ENCODE peak calls at places on chromosomes 7 and 10, in ten cellular contexts. E, P, B, G, I, Z, F, R, V and N are unnamed samples.
A peak's percentile ranks its signal among the peaks of the same experiment; 100 is the strongest.

GRCh38 chr7:113283861-113284260 is 165.5 kb upstream of the SMIM30 start:
- DNase-seq in E (no peak), P (no peak), B (no peak), G (no peak), I (no peak), Z (no peak), F (no peak), R (no peak), V (no peak), N (no peak)

GRCh38 chr10:127911867-127912257 is 5.0 kb downstream of the PTPRE start:
- DNase-seq in E (no peak), P (no peak), B (no peak), G (no peak), I (no peak), Z (no peak), F (no peak), R (no peak), V (no peak), N (no peak)

GRCh38 chr7:156943091-156944041 is 6.1 kb upstream of the NOM1 start:
- DNase-seq in E (no peak), P (no peak), B (no peak), G (no peak), I (no peak), Z (no peak), F (no peak), R (peak; percentile 35), V (no peak), N (no peak)

GRCh38 chr7:41006591-41006990 is 696.3 kb downstream of the INHBA start:
- DNase-seq in E (no peak), P (no peak), B (no peak), G (no peak), I (peak; percentile 45), Z (no peak), F (no peak), R (peak; percentile 77), V (no peak), N (no peak)

GRCh38 chr10:130111848-130112180 is 1.2 kb upstream of the C10orf143 start:
- DNase-seq in E (no peak), P (no peak), B (no peak), G (no peak), I (no peak), Z (no peak), F (no peak), R (no peak), V (no peak), N (no peak)

GRCh38 chr10:28940158-28940888 is 263.0 kb downstream of the BAMBI start:
- DNase-seq in E (no peak), P (no peak), B (no peak), G (no peak), I (no peak), Z (no peak), F (no peak), R (no peak), V (no peak), N (no peak)

GRCh38 chr7:47513741-47514241 is 68.1 kb downstream of the TNS3 start:
- DNase-seq in E (peak; percentile 33), P (no peak), B (peak; percentile 80), G (no peak), I (no peak), Z (no peak), F (no peak), R (peak; percentile 82), V (no peak), N (no peak)

GRCh38 chr7:149196705-149197171 is 1.4 kb downstream of the ZNF282 start:
- DNase-seq in E (peak; percentile 42), P (no peak), B (no peak), G (no peak), I (no peak), Z (no peak), F (no peak), R (no peak), V (peak; percentile 31), N (no peak)

GRCh38 chr7:154686305-154686704 is 316.6 kb downstream of the PAXIP1 start:
- DNase-seq in E (no peak), P (no peak), B (no peak), G (no peak), I (no peak), Z (no peak), F (no peak), R (no peak), V (no peak), N (no peak)

GRCh38 chr10:10869592-10869991 is 148.1 kb upstream of the CELF2 start:
- DNase-seq in E (no peak), P (no peak), B (no peak), G (no peak), I (no peak), Z (no peak), F (no peak), R (peak; percentile 59), V (no peak), N (no peak)

GRCh38 chr7:1671876-1672451 is 1.9 kb downstream of the ELFN1 start:
- DNase-seq in E (no peak), P (no peak), B (no peak), G (no peak), I (no peak), Z (no peak), F (no peak), R (no peak), V (no peak), N (no peak)

GRCh38 chr7:50473531-50473930 is 23.4 kb upstream of the FIGNL1 start:
- DNase-seq in E (no peak), P (no peak), B (no peak), G (no peak), I (no peak), Z (no peak), F (no peak), R (no peak), V (no peak), N (no peak)

GRCh38 chr10:124993345-124993708 is 51.4 kb downstream of the ZRANB1 start:
- DNase-seq in E (no peak), P (no peak), B (no peak), G (no peak), I (no peak), Z (no peak), F (no peak), R (no peak), V (no peak), N (no peak)

GRCh38 chr10:97428572-97428981 is 2.6 kb downstream of the PGAM1 start:
- DNase-seq in E (no peak), P (no peak), B (no peak), G (no peak), I (no peak), Z (no peak), F (no peak), R (no peak), V (no peak), N (no peak)

GRCh38 chr7:134809611-134810010 is 30.2 kb downstream of the CALD1 start:
- DNase-seq in E (no peak), P (no peak), B (no peak), G (no peak), I (no peak), Z (no peak), F (no peak), R (no peak), V (no peak), N (no peak)

GRCh38 chr10:15494850-15495249 is 123.8 kb upstream of the FAM171A1 start:
- DNase-seq in E (no peak), P (no peak), B (no peak), G (no peak), I (no peak), Z (no peak), F (no peak), R (no peak), V (no peak), N (no peak)

GRCh38 chr7:140640060-140640611 is 477 bp downstream of the DENND2A start:
- DNase-seq in E (no peak), P (no peak), B (no peak), G (peak; percentile 65), I (no peak), Z (no peak), F (no peak), R (no peak), V (peak; percentile 42), N (peak; percentile 57)

GRCh38 chr10:113527181-113527580 is 25.7 kb upstream of the HABP2 start:
- DNase-seq in E (no peak), P (no peak), B (no peak), G (no peak), I (no peak), Z (no peak), F (no peak), R (no peak), V (no peak), N (no peak)

GRCh38 chr7:128841961-128842673 is 11.9 kb downstream of the FLNC start:
- DNase-seq in E (peak; percentile 53), P (peak; percentile 32), B (no peak), G (no peak), I (no peak), Z (peak; percentile 23), F (no peak), R (no peak), V (peak; percentile 55), N (no peak)

GRCh38 chr7:131633342-131633843 is 77.0 kb upstream of the PODXL start:
- DNase-seq in E (no peak), P (no peak), B (peak; percentile 20), G (peak; percentile 54), I (peak; percentile 9), Z (no peak), F (no peak), R (peak; percentile 27), V (no peak), N (no peak)

GRCh38 chr7:121123028-121123427 is 134.5 kb downstream of the CPED1 start:
- DNase-seq in E (no peak), P (no peak), B (no peak), G (no peak), I (no peak), Z (no peak), F (no peak), R (no peak), V (no peak), N (no peak)